ENCODE peak calls at places on chromosomes 1 and 21, in nine cellular contexts. One of them, this sample, is unnamed.

GRCh38 chr1:165900576-165901380 is 73.4 kb downstream of the UCK2 start:
- DNase-seq in mucosa of descending colon: no peak
- DNase-seq in cardiac fibroblast: peak
- DNase-seq in CD8-positive, alpha-beta T cell: no peak
- DNase-seq in endothelial cell: no peak
- DNase-seq in stomach: peak
- DNase-seq in GM23338: no peak
- DNase-seq in AG04449: no peak
- DNase-seq in right lobe of liver: no peak
- DNase-seq in this sample: peak

GRCh38 chr1:241323510-241323909 is 33.5 kb downstream of the RGS7 start:
- DNase-seq in stomach: peak
- DNase-seq in AG04449: no peak
- DNase-seq in CD8-positive, alpha-beta T cell: no peak
- DNase-seq in endothelial cell: peak
- DNase-seq in right lobe of liver: no peak
- DNase-seq in cardiac fibroblast: peak
- DNase-seq in mucosa of descending colon: peak
- DNase-seq in GM23338: peak
- DNase-seq in this sample: peak

GRCh38 chr1:107016376-107016978 is 40.0 kb upstream of the PRMT6 start:
- DNase-seq in cardiac fibroblast: no peak
- DNase-seq in mucosa of descending colon: no peak
- DNase-seq in CD8-positive, alpha-beta T cell: no peak
- DNase-seq in endothelial cell: no peak
- DNase-seq in right lobe of liver: no peak
- DNase-seq in GM23338: no peak
- DNase-seq in stomach: no peak
- DNase-seq in AG04449: no peak
- DNase-seq in this sample: no peak

GRCh38 chr1:213925783-213926182 is 62.0 kb upstream of the PROX1 start:
- DNase-seq in endothelial cell: no peak
- DNase-seq in mucosa of descending colon: no peak
- DNase-seq in CD8-positive, alpha-beta T cell: no peak
- DNase-seq in stomach: no peak
- DNase-seq in GM23338: no peak
- DNase-seq in right lobe of liver: no peak
- DNase-seq in cardiac fibroblast: no peak
- DNase-seq in AG04449: no peak
- DNase-seq in this sample: no peak

GRCh38 chr1:18972531-18972930 is 16.1 kb upstream of the IFFO2 start:
- DNase-seq in right lobe of liver: no peak
- DNase-seq in GM23338: no peak
- DNase-seq in CD8-positive, alpha-beta T cell: no peak
- DNase-seq in AG04449: no peak
- DNase-seq in mucosa of descending colon: no peak
- DNase-seq in cardiac fibroblast: peak
- DNase-seq in endothelial cell: no peak
- DNase-seq in stomach: no peak
- DNase-seq in this sample: no peak

GRCh38 chr1:214500349-214501055 is 50.9 kb downstream of the PTPN14 start:
- DNase-seq in mucosa of descending colon: no peak
- DNase-seq in cardiac fibroblast: no peak
- DNase-seq in endothelial cell: no peak
- DNase-seq in stomach: no peak
- DNase-seq in CD8-positive, alpha-beta T cell: no peak
- DNase-seq in AG04449: no peak
- DNase-seq in right lobe of liver: no peak
- DNase-seq in GM23338: no peak
- DNase-seq in this sample: no peak

GRCh38 chr1:66848193-66848592 is 47.1 kb upstream of the INSL5 start:
- DNase-seq in endothelial cell: no peak
- DNase-seq in AG04449: no peak
- DNase-seq in cardiac fibroblast: no peak
- DNase-seq in right lobe of liver: no peak
- DNase-seq in stomach: no peak
- DNase-seq in CD8-positive, alpha-beta T cell: no peak
- DNase-seq in GM23338: no peak
- DNase-seq in mucosa of descending colon: no peak
- DNase-seq in this sample: no peak

GRCh38 chr1:29202584-29203340 is 21.1 kb upstream of the SRSF4 start:
- DNase-seq in right lobe of liver: peak
- DNase-seq in stomach: peak
- DNase-seq in GM23338: peak
- DNase-seq in mucosa of descending colon: peak
- DNase-seq in cardiac fibroblast: peak
- DNase-seq in endothelial cell: peak
- DNase-seq in CD8-positive, alpha-beta T cell: peak
- DNase-seq in AG04449: peak
- DNase-seq in this sample: peak

GRCh38 chr1:170556910-170557309 is 24.9 kb downstream of the GORAB start:
- DNase-seq in endothelial cell: no peak
- DNase-seq in AG04449: no peak
- DNase-seq in CD8-positive, alpha-beta T cell: no peak
- DNase-seq in stomach: no peak
- DNase-seq in mucosa of descending colon: no peak
- DNase-seq in GM23338: no peak
- DNase-seq in cardiac fibroblast: peak
- DNase-seq in right lobe of liver: no peak
- DNase-seq in this sample: no peak

GRCh38 chr21:15301014-15301413 is 236.2 kb upstream of the NRIP1 start:
- DNase-seq in GM23338: peak
- DNase-seq in CD8-positive, alpha-beta T cell: no peak
- DNase-seq in cardiac fibroblast: no peak
- DNase-seq in endothelial cell: no peak
- DNase-seq in right lobe of liver: no peak
- DNase-seq in mucosa of descending colon: no peak
- DNase-seq in AG04449: no peak
- DNase-seq in stomach: no peak
- DNase-seq in this sample: no peak

GRCh38 chr1:202505356-202505755 is 156.9 kb downstream of the PPP1R12B start:
- DNase-seq in CD8-positive, alpha-beta T cell: no peak
- DNase-seq in AG04449: peak
- DNase-seq in GM23338: peak
- DNase-seq in endothelial cell: no peak
- DNase-seq in mucosa of descending colon: no peak
- DNase-seq in right lobe of liver: no peak
- DNase-seq in stomach: no peak
- DNase-seq in cardiac fibroblast: peak
- DNase-seq in this sample: no peak

GRCh38 chr1:192812420-192813209 is 3.8 kb downstream of the RGS2 start:
- DNase-seq in GM23338: no peak
- DNase-seq in stomach: no peak
- DNase-seq in endothelial cell: no peak
- DNase-seq in right lobe of liver: no peak
- DNase-seq in cardiac fibroblast: peak
- DNase-seq in AG04449: no peak
- DNase-seq in mucosa of descending colon: no peak
- DNase-seq in CD8-positive, alpha-beta T cell: no peak
- DNase-seq in this sample: no peak

GRCh38 chr1:30738040-30738441 is 14.7 kb upstream of the MATN1 start:
- DNase-seq in cardiac fibroblast: no peak
- DNase-seq in mucosa of descending colon: no peak
- DNase-seq in endothelial cell: no peak
- DNase-seq in AG04449: no peak
- DNase-seq in stomach: no peak
- DNase-seq in GM23338: peak
- DNase-seq in CD8-positive, alpha-beta T cell: no peak
- DNase-seq in right lobe of liver: no peak
- DNase-seq in this sample: no peak
- TF ChIP-seq CTCF in cardiac fibroblast: no peak
- TF ChIP-seq CTCF in mucosa of descending colon: no peak
- TF ChIP-seq CTCF in endothelial cell: no peak
- TF ChIP-seq CTCF in AG04449: no peak
- TF ChIP-seq CTCF in stomach: no peak
- TF ChIP-seq CTCF in GM23338: peak
- TF ChIP-seq CTCF in CD8-positive, alpha-beta T cell: no peak
- TF ChIP-seq CTCF in right lobe of liver: no peak
- TF ChIP-seq CTCF in this sample: no peak

GRCh38 chr1:178091986-178092745 is 1.7 kb upstream of the RASAL2 start:
- DNase-seq in right lobe of liver: no peak
- DNase-seq in AG04449: peak
- DNase-seq in cardiac fibroblast: peak
- DNase-seq in mucosa of descending colon: no peak
- DNase-seq in stomach: no peak
- DNase-seq in GM23338: no peak
- DNase-seq in endothelial cell: no peak
- DNase-seq in CD8-positive, alpha-beta T cell: no peak
- DNase-seq in this sample: no peak

GRCh38 chr1:178093150-178093957 is 550 bp upstream of the RASAL2 start:
- DNase-seq in mucosa of descending colon: peak
- DNase-seq in endothelial cell: peak
- DNase-seq in cardiac fibroblast: peak
- DNase-seq in CD8-positive, alpha-beta T cell: no peak
- DNase-seq in right lobe of liver: peak
- DNase-seq in GM23338: peak
- DNase-seq in AG04449: peak
- DNase-seq in stomach: peak
- DNase-seq in this sample: peak

GRCh38 chr1:178094752-178095645 is 1.1 kb downstream of the RASAL2 start:
- DNase-seq in cardiac fibroblast: peak
- DNase-seq in endothelial cell: no peak
- DNase-seq in mucosa of descending colon: no peak
- DNase-seq in AG04449: no peak
- DNase-seq in GM23338: no peak
- DNase-seq in stomach: no peak
- DNase-seq in right lobe of liver: no peak
- DNase-seq in CD8-positive, alpha-beta T cell: no peak
- DNase-seq in this sample: no peak

GRCh38 chr1:178096421-178096820 is 2.5 kb downstream of the RASAL2 start:
- DNase-seq in right lobe of liver: no peak
- DNase-seq in endothelial cell: no peak
- DNase-seq in GM23338: no peak
- DNase-seq in cardiac fibroblast: peak
- DNase-seq in stomach: no peak
- DNase-seq in AG04449: no peak
- DNase-seq in CD8-positive, alpha-beta T cell: no peak
- DNase-seq in mucosa of descending colon: no peak
- DNase-seq in this sample: no peak

DNA sequence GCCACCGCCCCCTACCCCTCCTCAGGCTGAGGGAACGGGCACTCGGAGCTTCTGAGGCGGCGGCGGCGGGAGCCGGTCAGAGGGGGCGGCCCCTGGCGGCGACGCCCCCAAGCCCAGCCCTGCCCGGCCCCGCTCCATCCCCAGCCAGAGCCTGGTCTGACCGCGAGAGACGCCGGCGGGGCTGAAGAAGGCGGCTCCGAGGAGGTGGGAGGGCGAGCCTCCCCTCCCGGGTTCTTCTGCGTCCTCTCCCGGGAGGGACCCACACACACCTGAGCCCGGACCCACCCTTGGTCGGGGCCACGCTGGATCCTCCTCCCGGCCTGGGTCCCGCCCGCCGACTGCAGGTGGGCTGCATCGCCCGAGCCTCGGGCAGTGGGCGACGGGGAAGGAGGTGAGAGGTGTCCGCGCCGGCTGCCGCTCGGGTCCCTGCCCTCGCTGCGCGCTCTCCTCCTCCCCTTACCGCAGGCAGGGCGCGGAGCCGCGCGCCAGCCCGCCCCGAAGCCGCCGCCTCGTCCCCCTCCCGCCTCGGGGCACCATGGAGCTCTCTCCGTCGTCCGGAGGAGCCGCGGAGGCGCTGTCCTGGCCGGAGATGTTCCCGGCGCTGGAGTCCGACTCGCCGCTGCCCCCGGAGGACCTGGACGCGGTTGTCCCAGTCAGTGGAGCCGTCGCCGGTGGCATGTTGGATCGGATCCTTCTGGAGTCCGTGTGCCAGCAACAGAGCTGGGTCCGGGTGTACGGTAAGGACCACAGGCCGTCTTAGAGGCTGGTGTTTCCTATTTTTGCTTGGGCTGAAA is at the start of gene RASAL2:
- DNase-seq in endothelial cell: peak
- DNase-seq in right lobe of liver: peak
- DNase-seq in GM23338: peak
- DNase-seq in cardiac fibroblast: peak
- DNase-seq in AG04449: no peak
- DNase-seq in CD8-positive, alpha-beta T cell: no peak
- DNase-seq in mucosa of descending colon: peak
- DNase-seq in stomach: peak
- DNase-seq in this sample: peak
- TF ChIP-seq CTCF in endothelial cell: no peak
- TF ChIP-seq CTCF in right lobe of liver: peak
- TF ChIP-seq CTCF in GM23338: no peak
- TF ChIP-seq CTCF in cardiac fibroblast: peak
- TF ChIP-seq CTCF in AG04449: peak
- TF ChIP-seq CTCF in CD8-positive, alpha-beta T cell: no peak
- TF ChIP-seq CTCF in mucosa of descending colon: no peak
- TF ChIP-seq CTCF in stomach: no peak
- TF ChIP-seq CTCF in this sample: no peak

DNA sequence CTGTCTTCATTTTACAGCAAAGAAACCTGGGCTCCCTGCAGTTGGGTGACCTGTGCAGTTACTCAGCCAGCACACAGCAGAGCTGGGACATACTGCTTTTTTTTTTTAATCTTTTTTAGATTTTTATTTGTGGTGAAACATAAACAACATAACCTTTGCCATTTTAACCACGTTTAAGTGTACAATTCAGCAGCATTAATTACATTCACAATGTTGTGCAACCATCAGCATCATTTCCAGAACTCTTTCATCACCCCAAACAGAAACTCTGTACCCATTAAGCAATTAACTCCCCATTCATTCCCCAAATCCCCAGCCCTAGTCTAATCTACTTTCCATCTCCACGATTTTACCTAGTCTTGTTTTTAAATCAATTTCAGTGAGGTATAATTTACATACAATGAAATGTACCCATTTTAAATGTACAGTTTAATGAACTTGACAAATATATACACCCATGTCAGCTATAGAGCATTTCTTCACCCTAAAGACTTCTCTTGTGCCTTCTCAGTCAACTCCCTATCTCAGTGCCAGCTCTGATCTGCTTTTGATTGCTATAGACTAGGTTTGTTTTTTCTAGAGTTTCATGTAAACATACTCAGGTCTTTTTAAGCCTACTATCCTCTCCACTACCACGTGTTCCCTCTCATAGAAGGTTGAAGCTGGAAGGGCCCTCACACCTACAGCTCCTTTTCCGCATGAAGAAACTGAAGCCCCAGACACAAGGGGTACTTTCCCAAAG is 37.8 kb upstream of the C8B start:
- DNase-seq in cardiac fibroblast: peak
- DNase-seq in mucosa of descending colon: no peak
- DNase-seq in AG04449: no peak
- DNase-seq in endothelial cell: no peak
- DNase-seq in stomach: no peak
- DNase-seq in GM23338: no peak
- DNase-seq in right lobe of liver: no peak
- DNase-seq in CD8-positive, alpha-beta T cell: no peak
- DNase-seq in this sample: no peak
- TF ChIP-seq CTCF in cardiac fibroblast: no peak
- TF ChIP-seq CTCF in mucosa of descending colon: no peak
- TF ChIP-seq CTCF in AG04449: no peak
- TF ChIP-seq CTCF in endothelial cell: no peak
- TF ChIP-seq CTCF in stomach: no peak
- TF ChIP-seq CTCF in GM23338: no peak
- TF ChIP-seq CTCF in right lobe of liver: no peak
- TF ChIP-seq CTCF in CD8-positive, alpha-beta T cell: no peak
- TF ChIP-seq CTCF in this sample: no peak

DNA sequence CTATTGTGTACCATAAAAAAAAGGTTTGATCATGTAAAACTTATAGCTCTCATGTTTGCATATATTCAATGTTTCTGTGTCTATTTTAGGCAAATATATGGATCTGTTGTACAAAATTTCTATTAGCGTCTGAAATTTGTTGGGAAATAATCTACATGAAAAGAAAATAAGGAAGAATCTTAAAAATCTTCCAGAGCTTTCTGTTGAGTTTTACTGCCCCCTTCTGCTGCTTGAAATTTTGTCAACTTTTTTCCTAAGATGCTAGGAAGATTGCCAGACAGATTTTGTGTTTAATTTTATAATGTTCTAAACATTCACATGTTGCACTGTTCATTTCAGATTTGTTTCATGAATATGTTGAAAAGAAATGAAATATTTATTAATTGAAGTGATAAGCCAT is 2.5 kb upstream of the PTGS2 start:
- DNase-seq in mucosa of descending colon: no peak
- DNase-seq in CD8-positive, alpha-beta T cell: no peak
- DNase-seq in AG04449: no peak
- DNase-seq in GM23338: peak
- DNase-seq in right lobe of liver: no peak
- DNase-seq in cardiac fibroblast: peak
- DNase-seq in endothelial cell: no peak
- DNase-seq in stomach: no peak
- DNase-seq in this sample: no peak
- TF ChIP-seq CTCF in mucosa of descending colon: no peak
- TF ChIP-seq CTCF in CD8-positive, alpha-beta T cell: no peak
- TF ChIP-seq CTCF in AG04449: peak
- TF ChIP-seq CTCF in GM23338: peak
- TF ChIP-seq CTCF in right lobe of liver: no peak
- TF ChIP-seq CTCF in cardiac fibroblast: peak
- TF ChIP-seq CTCF in endothelial cell: no peak
- TF ChIP-seq CTCF in stomach: no peak
- TF ChIP-seq CTCF in this sample: no peak

This sample was measured in nephron progenitor cell.